ENCODE peak calls at places on chromosomes 5 and 9, in four cellular contexts. K is myocyte, J is MM.1S, X is T-cell. Q is an unnamed sample.

GRCh38 chr5:150153957-150154617 is 1.6 kb downstream of the PDGFRB start:
- DNase-seq in K (peak), J (no peak), X (peak), Q (no peak)

GRCh38 chr5:167699434-167699833 is 592.0 kb upstream of the WWC1 start:
- DNase-seq in K (peak), J (no peak), X (no peak), Q (no peak)

GRCh38 chr9:124251605-124252366 is 6.0 kb upstream of the NEK6 start:
- DNase-seq in K (peak), J (no peak), X (no peak), Q (no peak)

GRCh38 chr9:91421022-91421765 is 2.4 kb downstream of the NFIL3 start:
- DNase-seq in K (peak), J (peak), X (no peak), Q (peak)

GRCh38 chr9:125513634-125514413 is 193.2 kb downstream of the MAPKAP1 start:
- DNase-seq in K (peak), J (peak), X (no peak), Q (peak)

GRCh38 chr5:149205625-149206523 is 64.6 kb downstream of the ABLIM3 start:
- DNase-seq in K (peak), J (no peak), X (no peak), Q (peak)

GRCh38 chr5:101390317-101390908 is 487.3 kb upstream of the ST8SIA4 start:
- DNase-seq in K (peak), J (peak), X (peak), Q (no peak)

GRCh38 chr5:321233-321725 is at the start of gene AHRR:
- DNase-seq in K (peak), J (peak), X (no peak), Q (peak)

GRCh38 chr5:143199161-143199560 is 204.3 kb downstream of the NR3C1 start:
- DNase-seq in K (no peak), J (no peak), X (no peak), Q (no peak)

GRCh38 chr5:132962429-132962928 is 955 bp downstream of the AFF4 start:
- DNase-seq in K (peak), J (peak), X (peak), Q (no peak)

GRCh38 chr5:60366489-60366888 is 333.5 kb downstream of the DEPDC1B start:
- DNase-seq in K (peak), J (no peak), X (no peak), Q (no peak)

GRCh38 chr5:149320791-149321330 is 24.4 kb upstream of the GRPEL2 start:
- DNase-seq in K (peak), J (no peak), X (no peak), Q (peak)

GRCh38 chr9:126796758-126797157 is 8.1 kb upstream of the ZBTB43 start:
- DNase-seq in K (no peak), J (no peak), X (no peak), Q (no peak)

GRCh38 chr9:99486684-99487083 is 264.6 kb downstream of the SEC61B start:
- DNase-seq in K (no peak), J (no peak), X (no peak), Q (no peak)

GRCh38 chr5:74187757-74188156 is 452.8 kb downstream of the ENC1 start:
- DNase-seq in K (no peak), J (no peak), X (no peak), Q (no peak)

GRCh38 chr9:121288874-121289553 is 21.1 kb downstream of the GSN start:
- DNase-seq in K (peak), J (no peak), X (no peak), Q (peak)

GRCh38 chr5:76763136-76763535 is 47.2 kb downstream of the F2R start:
- DNase-seq in K (no peak), J (peak), X (peak), Q (no peak)

GRCh38 chr5:82092-82491 is 9.9 kb upstream of the PLEKHG4B start:
- DNase-seq in K (peak), J (no peak), X (no peak), Q (no peak)

GRCh38 chr5:163938595-163938994 is 433.2 kb downstream of the MAT2B start:
- DNase-seq in K (no peak), J (no peak), X (no peak), Q (no peak)

GRCh38 chr5:107672212-107673105 is 1.7 kb upstream of the EFNA5 start:
- DNase-seq in K (peak), J (peak), X (no peak), Q (peak)

GRCh38 chr5:124080256-124080655 is 568.3 kb downstream of the CSNK1G3 start:
- DNase-seq in K (no peak), J (no peak), X (no peak), Q (no peak)

GRCh38 chr5:146425023-146425422 is 22.1 kb upstream of the TCERG1 start:
- DNase-seq in K (no peak), J (no peak), X (no peak), Q (no peak)

GRCh38 chr9:87816041-87816440 is 66.6 kb upstream of the SPATA31E1 start:
- DNase-seq in K (peak), J (no peak), X (no peak), Q (no peak)

GRCh38 chr9:91681461-91682305 is 258.1 kb upstream of the NFIL3 start:
- DNase-seq in K (peak), J (peak), X (peak), Q (peak)

GRCh38 chr5:156259618-156260017 is 67.3 kb upstream of the SGCD start:
- DNase-seq in K (no peak), J (no peak), X (no peak), Q (no peak)

GRCh38 chr5:107074991-107075390 is 595.7 kb downstream of the EFNA5 start:
- DNase-seq in K (peak), J (no peak), X (no peak), Q (no peak)

GRCh38 chr9:82131072-82131471 is 142.5 kb downstream of the SPATA31D1 start:
- DNase-seq in K (no peak), J (no peak), X (no peak), Q (no peak)

GRCh38 chr9:130045657-130046450 is 2.9 kb upstream of the FNBP1 start:
- DNase-seq in K (no peak), J (no peak), X (no peak), Q (no peak)

GRCh38 chr5:125399885-125400284 is 653.4 kb upstream of the ZNF608 start:
- DNase-seq in K (no peak), J (no peak), X (no peak), Q (no peak)

GRCh38 chr5:78506296-78507049 is 142.1 kb downstream of the LHFPL2 start:
- DNase-seq in K (peak), J (no peak), X (no peak), Q (no peak)

GRCh38 chr9:137297060-137297664 is 4.9 kb downstream of the NRARP start:
- DNase-seq in K (no peak), J (no peak), X (no peak), Q (peak)

GRCh38 chr5:53777864-53778618 is 217.6 kb downstream of the NDUFS4 start:
- DNase-seq in K (peak), J (peak), X (no peak), Q (no peak)